ENCODE peak calls at places on chromosomes 3 and 15, in five cellular contexts. R is GM12878, O is A549, T is HepG2, U is K562. V is an unnamed sample.

GRCh38 chr15:57923311-57923710 is 142.2 kb downstream of the ALDH1A2 start:
- DNase-seq in T (no peak), R (no peak), U (no peak), O (no peak), V (no peak)

GRCh38 chr15:37876900-37877299 is 57.5 kb upstream of the TMCO5A start:
- DNase-seq in T (no peak), R (no peak), O (no peak), U (no peak), V (no peak)

GRCh38 chr3:52317601-52318000 is 1.5 kb downstream of the DNAH1 start:
- DNase-seq in O (no peak), U (peak), R (no peak), T (no peak), V (peak)

GRCh38 chr15:36877796-36878744 is 222.3 kb downstream of the MEIS2 start:
- DNase-seq in O (no peak), R (no peak), T (no peak), U (no peak), V (no peak)

GRCh38 chr3:12180218-12180617 is 21.5 kb upstream of the TIMP4 start:
- DNase-seq in O (peak), U (no peak), R (no peak), T (no peak), V (no peak)

GRCh38 chr15:72873379-72874233 is 90.0 kb upstream of the ADPGK start:
- DNase-seq in R (no peak), O (no peak), T (no peak), U (no peak), V (no peak)

GRCh38 chr3:107124885-107125284 is 252.4 kb upstream of the CCDC54 start:
- DNase-seq in T (no peak), O (no peak), U (peak), R (no peak), V (no peak)

GRCh38 chr15:49247556-49248102 is 77.6 kb downstream of the GALK2 start:
- DNase-seq in R (no peak), O (no peak), T (no peak), U (no peak), V (no peak)

GRCh38 chr3:119418091-119418512 is 45.3 kb downstream of the TMEM39A start:
- DNase-seq in O (no peak), R (no peak), T (no peak), U (peak), V (no peak)

GRCh38 chr3:14991148-14991742 is 43.9 kb downstream of the NR2C2 start:
- DNase-seq in R (no peak), T (no peak), O (no peak), U (no peak), V (no peak)

GRCh38 chr3:135503429-135504083 is 462.0 kb upstream of the PPP2R3A start:
- DNase-seq in U (peak), T (peak), O (peak), R (peak), V (peak)
- TF ChIP-seq KDM1A in U (no peak), T (no peak), O (no peak), R (no peak), V (no peak)

DNA sequence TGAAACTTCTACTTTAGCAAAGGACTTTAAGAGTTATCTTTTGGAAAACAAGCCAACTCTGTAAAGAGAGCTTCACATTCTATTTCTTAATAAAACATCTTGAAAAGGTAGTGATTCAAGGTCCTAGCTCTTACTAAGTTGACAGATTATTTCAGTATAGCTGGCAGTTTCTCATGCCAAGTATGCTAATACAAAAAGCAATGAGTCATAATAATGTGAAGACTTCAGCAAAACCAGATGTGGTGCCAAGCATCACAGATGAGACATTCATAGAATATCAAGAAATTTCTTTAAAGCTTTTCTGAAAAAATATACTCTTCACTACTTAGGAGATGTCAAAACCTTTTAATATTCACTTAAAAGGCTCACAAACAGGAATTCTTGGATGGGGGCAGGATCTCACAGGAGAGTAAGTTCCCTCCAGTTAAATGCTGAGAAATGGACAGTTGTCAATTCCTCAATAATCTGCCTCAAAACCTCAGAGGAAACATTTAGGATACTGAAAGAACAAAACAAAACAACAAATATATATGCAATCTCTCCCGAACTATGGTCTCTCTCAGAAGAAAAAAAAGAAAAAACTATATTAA is 45.6 kb downstream of the DCBLD2 start:
- DNase-seq in O (peak), R (no peak), T (no peak), U (no peak), V (no peak)
- TF ChIP-seq KDM1A in O (no peak), R (no peak), T (no peak), U (no peak), V (no peak)

GRCh38 chr15:41022487-41023090 is 69.3 kb downstream of the CHAC1 start:
- DNase-seq in O (peak), T (peak), R (peak), U (peak), V (peak)
- TF ChIP-seq KDM1A in O (no peak), T (no peak), R (no peak), U (no peak), V (no peak)

GRCh38 chr3:195080571-195081141 is 190.3 kb downstream of the XXYLT1 start:
- DNase-seq in O (no peak), T (peak), U (no peak), R (no peak), V (no peak)

GRCh38 chr3:195082811-195083210 is 188.1 kb downstream of the XXYLT1 start:
- DNase-seq in O (no peak), T (no peak), R (no peak), U (no peak), V (no peak)

GRCh38 chr3:195079636-195080035 is 191.3 kb downstream of the XXYLT1 start:
- DNase-seq in R (no peak), O (no peak), U (no peak), T (no peak), V (no peak)

GRCh38 chr3:195080125-195080524 is 190.8 kb downstream of the XXYLT1 start:
- DNase-seq in O (no peak), R (no peak), U (no peak), T (no peak), V (no peak)

DNA sequence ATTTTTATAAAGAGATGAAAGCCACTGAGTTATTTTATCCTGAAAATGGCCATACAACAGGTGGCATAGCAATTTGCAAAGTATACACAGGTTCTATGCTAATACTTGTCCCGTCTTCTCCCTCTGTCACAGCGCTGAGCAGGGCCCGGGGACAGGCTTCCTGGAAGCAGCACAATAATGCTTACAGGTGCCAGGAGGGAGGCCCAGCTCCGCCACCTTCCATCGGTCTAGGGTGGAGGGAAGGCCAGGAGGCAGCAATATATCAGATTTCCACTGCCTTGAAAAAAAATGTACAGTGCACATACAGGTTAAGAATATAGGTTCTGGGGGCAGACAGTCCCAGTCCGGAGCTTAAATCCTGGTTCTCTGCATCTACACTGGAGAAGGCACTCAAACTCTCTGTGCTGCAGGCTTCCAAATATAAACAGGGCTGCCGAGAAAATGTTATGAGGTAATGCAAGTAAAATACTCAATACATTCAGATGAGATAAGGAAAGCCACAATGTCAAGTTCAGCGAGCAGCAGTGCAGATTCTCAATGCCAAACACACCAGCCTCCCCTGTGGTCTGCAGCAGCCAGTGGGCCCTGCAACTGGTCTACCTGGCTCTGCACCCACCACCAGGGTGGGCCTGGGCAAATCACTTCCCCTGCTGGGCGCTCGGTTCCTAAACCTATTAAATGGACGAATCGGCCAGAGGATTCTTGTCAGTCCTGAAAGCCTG is 189.6 kb downstream of the XXYLT1 start:
- DNase-seq in U (no peak), T (no peak), O (no peak), R (no peak), V (no peak)
- TF ChIP-seq KDM1A in U (no peak), T (no peak), O (no peak), R (no peak), V (no peak)

GRCh38 chr15:34795267-34796081 is at the start of gene ACTC1:
- DNase-seq in T (no peak), O (peak), U (peak), R (no peak), V (peak)
- TF ChIP-seq KDM1A in T (no peak), O (no peak), U (no peak), R (no peak), V (no peak)

GRCh38 chr15:70892002-70892911 is at the start of the genes LRRC49 and THAP10:
- DNase-seq in T (peak), O (peak), U (peak), R (peak), V (peak)

GRCh38 chr15:70892912-70893560 is 410 bp downstream of the LRRC49 start:
- DNase-seq in R (no peak), T (peak), U (no peak), O (peak), V (no peak)
- TF ChIP-seq KDM1A in R (peak), T (no peak), U (no peak), O (peak), V (no peak)

DNA sequence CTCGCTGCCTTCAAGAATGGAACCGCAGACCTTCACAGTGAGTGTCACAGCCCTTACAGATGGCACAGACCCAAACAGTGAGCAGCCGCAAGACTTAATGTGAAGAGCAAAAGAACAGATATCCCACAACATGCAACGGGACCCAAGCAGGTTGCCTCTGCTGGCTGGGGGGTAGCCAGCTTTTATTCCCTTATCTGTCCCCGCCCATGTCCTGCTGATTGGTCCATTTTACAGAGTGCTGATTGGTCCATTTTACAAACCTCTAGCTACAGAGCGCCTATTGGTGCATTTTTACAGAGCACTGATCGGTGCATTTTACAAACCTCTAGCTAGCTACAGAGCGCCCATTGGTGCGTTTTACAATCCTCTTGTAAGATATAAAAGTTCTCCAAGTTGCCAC is 102.0 kb upstream of the IGF1R start:
- DNase-seq in T (no peak), R (no peak), U (no peak), O (no peak), V (no peak)
- TF ChIP-seq KDM1A in T (no peak), R (no peak), U (no peak), O (no peak), V (no peak)

DNA sequence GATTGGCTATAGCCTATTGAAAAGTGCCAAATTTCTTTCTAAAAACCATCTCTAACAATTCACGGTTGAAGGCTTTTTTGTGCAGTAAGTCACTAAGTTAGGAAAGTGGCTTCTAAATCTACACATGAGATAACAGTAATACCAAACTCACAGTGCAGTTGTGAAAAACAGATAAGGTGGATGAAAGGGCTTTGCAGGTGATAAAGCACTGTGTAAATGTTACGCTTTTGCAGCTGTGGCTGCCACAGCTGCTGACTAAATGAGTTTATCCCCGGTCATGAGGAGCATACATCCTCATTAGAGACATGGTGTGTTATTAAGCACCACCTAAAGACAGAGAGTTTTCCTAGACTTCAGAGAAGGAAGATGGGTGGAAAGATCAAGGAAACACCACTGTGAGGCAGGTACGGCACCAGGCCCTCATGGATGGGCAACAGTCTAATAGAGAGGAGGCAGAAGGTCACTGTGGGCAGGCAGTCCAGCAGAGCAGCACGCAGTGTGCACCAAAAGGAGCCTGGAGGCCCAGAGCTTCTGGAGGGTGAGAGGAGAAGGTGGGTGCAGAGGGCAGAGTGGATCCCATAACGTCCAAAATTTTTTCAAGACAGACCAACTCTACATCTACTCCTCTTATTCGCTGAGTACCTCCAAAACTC is 68.5 kb downstream of the FMN1 start:
- DNase-seq in R (no peak), U (no peak), T (no peak), O (no peak), V (no peak)
- TF ChIP-seq KDM1A in R (no peak), U (no peak), T (no peak), O (no peak), V (no peak)

V was measured in H1.